ENCODE peak calls at places on chromosomes 12 and 14, in nine cellular contexts. W is kidney epithelial cell; O is CD8-positive, alpha-beta T cell; R is body of pancreas; J is tibial artery; S is PC-3; N is uterus; X is tibial nerve; I is mammary epithelial cell. M is an unnamed sample.

GRCh38 chr12:11580125-11580751 is 69.2 kb upstream of the ETV6 start:
- DNase-seq in W (peak), O (no peak), R (no peak), J (peak), S (peak), N (peak), X (no peak), I (peak), M (peak)

GRCh38 chr14:68216957-68217356 is 397.4 kb downstream of the RAD51B start:
- DNase-seq in W (no peak), O (no peak), R (no peak), J (no peak), S (no peak), N (no peak), X (no peak), I (no peak), M (no peak)

GRCh38 chr12:275784-276183 is 13.1 kb upstream of the SLC6A13 start:
- DNase-seq in W (no peak), O (no peak), R (no peak), J (no peak), S (no peak), N (no peak), X (no peak), I (no peak), M (no peak)

GRCh38 chr12:84805474-84805858 is 107.1 kb downstream of the SLC6A15 start:
- DNase-seq in W (no peak), O (no peak), R (no peak), J (no peak), S (no peak), N (no peak), X (no peak), I (no peak), M (no peak)

GRCh38 chr12:124881123-124881522 is 17.5 kb upstream of the SCARB1 start:
- DNase-seq in W (no peak), O (no peak), R (no peak), J (no peak), S (no peak), N (no peak), X (no peak), I (no peak), M (no peak)

GRCh38 chr14:99603471-99603933 is 505 bp downstream of the CCDC85C start:
- DNase-seq in W (no peak), O (peak), R (peak), J (no peak), S (peak), N (peak), X (no peak), I (peak), M (no peak)

GRCh38 chr12:62194616-62195015 is 65.6 kb upstream of the USP15 start:
- DNase-seq in W (no peak), O (no peak), R (no peak), J (no peak), S (peak), N (no peak), X (no peak), I (peak), M (no peak)

GRCh38 chr12:120940799-120941198 is 36.6 kb upstream of the SPPL3 start:
- DNase-seq in W (peak), O (no peak), R (no peak), J (no peak), S (no peak), N (no peak), X (no peak), I (no peak), M (no peak)

GRCh38 chr12:46212108-46212982 is 56.5 kb downstream of the SLC38A1 start:
- DNase-seq in W (no peak), O (no peak), R (no peak), J (no peak), S (no peak), N (no peak), X (no peak), I (no peak), M (no peak)

GRCh38 chr14:38838979-38839323 is 264.1 kb downstream of the SEC23A start:
- DNase-seq in W (no peak), O (no peak), R (no peak), J (no peak), S (no peak), N (no peak), X (no peak), I (no peak), M (no peak)

GRCh38 chr14:34227834-34228662 is 234.0 kb downstream of the SPTSSA start:
- DNase-seq in W (no peak), O (no peak), R (peak), J (peak), S (peak), N (peak), X (peak), I (peak), M (no peak)

GRCh38 chr12:107670999-107671643 is 14.5 kb upstream of the PWP1 start:
- DNase-seq in W (no peak), O (no peak), R (peak), J (peak), S (peak), N (no peak), X (no peak), I (no peak), M (no peak)

GRCh38 chr12:112283541-112283940 is 98.7 kb downstream of the HECTD4 start:
- DNase-seq in W (no peak), O (no peak), R (no peak), J (no peak), S (no peak), N (no peak), X (no peak), I (peak), M (no peak)

GRCh38 chr14:54343276-54344121 is 53.3 kb upstream of the CDKN3 start:
- DNase-seq in W (no peak), O (no peak), R (no peak), J (no peak), S (peak), N (no peak), X (no peak), I (no peak), M (no peak)

GRCh38 chr14:62071029-62071428 is 308.8 kb downstream of the SNAPC1 start:
- DNase-seq in W (no peak), O (no peak), R (no peak), J (no peak), S (no peak), N (no peak), X (no peak), I (no peak), M (no peak)

GRCh38 chr12:113935459-113935858 is 30.7 kb downstream of the RBM19 start:
- DNase-seq in W (no peak), O (no peak), R (no peak), J (no peak), S (no peak), N (no peak), X (no peak), I (no peak), M (no peak)

GRCh38 chr12:58139894-58140293 is 198.5 kb downstream of the ATP23 start:
- DNase-seq in W (no peak), O (no peak), R (no peak), J (no peak), S (no peak), N (no peak), X (no peak), I (no peak), M (no peak)

GRCh38 chr12:64390275-64390851 is at the start of gene C12orf56:
- DNase-seq in W (no peak), O (no peak), R (no peak), J (no peak), S (no peak), N (no peak), X (no peak), I (no peak), M (no peak)

GRCh38 chr14:36070056-36071043 is 106.2 kb downstream of the PTCSC3 start:
- DNase-seq in W (peak), O (no peak), R (peak), J (no peak), S (peak), N (no peak), X (peak), I (peak), M (peak)

GRCh38 chr12:71517145-71517846 is 77.7 kb downstream of the LGR5 start:
- DNase-seq in W (no peak), O (no peak), R (no peak), J (no peak), S (no peak), N (no peak), X (no peak), I (no peak), M (no peak)

GRCh38 chr12:42742691-42743090 is 153.1 kb upstream of the PRICKLE1 start:
- DNase-seq in W (no peak), O (no peak), R (no peak), J (no peak), S (peak), N (no peak), X (no peak), I (no peak), M (no peak)

GRCh38 chr12:1883513-1883912 is 34.9 kb downstream of the CACNA2D4 start:
- DNase-seq in W (no peak), O (no peak), R (no peak), J (peak), S (no peak), N (no peak), X (no peak), I (no peak), M (no peak)

GRCh38 chr14:29558516-29558915 is 369.1 kb downstream of the PRKD1 start:
- DNase-seq in W (no peak), O (no peak), R (no peak), J (no peak), S (no peak), N (no peak), X (no peak), I (no peak), M (peak)

GRCh38 chr12:4701383-4701782 is 18.8 kb upstream of the GALNT8 start:
- DNase-seq in W (no peak), O (no peak), R (no peak), J (no peak), S (no peak), N (peak), X (no peak), I (no peak), M (no peak)

GRCh38 chr14:68734231-68734732 is 58.6 kb downstream of the ZFP36L1 start:
- DNase-seq in W (no peak), O (no peak), R (no peak), J (no peak), S (no peak), N (no peak), X (no peak), I (peak), M (no peak)

GRCh38 chr12:72330291-72330690 is 58.1 kb downstream of the TRHDE start:
- DNase-seq in W (peak), O (no peak), R (no peak), J (no peak), S (no peak), N (no peak), X (no peak), I (no peak), M (no peak)

GRCh38 chr14:53237488-53237887 is 84.4 kb upstream of the DDHD1 start:
- DNase-seq in W (no peak), O (no peak), R (no peak), J (no peak), S (no peak), N (no peak), X (no peak), I (no peak), M (no peak)

GRCh38 chr12:49798248-49798647 is 30.0 kb downstream of the NCKAP5L start:
- DNase-seq in W (no peak), O (no peak), R (no peak), J (no peak), S (no peak), N (no peak), X (no peak), I (no peak), M (no peak)

GRCh38 chr14:92637228-92637627 is 111.2 kb downstream of the LGMN start:
- DNase-seq in W (no peak), O (no peak), R (no peak), J (no peak), S (no peak), N (no peak), X (no peak), I (no peak), M (no peak)

GRCh38 chr12:1912580-1913376 is 5.7 kb downstream of the CACNA2D4 start:
- DNase-seq in W (peak), O (no peak), R (no peak), J (no peak), S (peak), N (no peak), X (no peak), I (no peak), M (no peak)

GRCh38 chr12:124921200-124922008 is 7.0 kb upstream of the UBC start:
- DNase-seq in W (no peak), O (no peak), R (peak), J (peak), S (peak), N (peak), X (no peak), I (peak), M (no peak)

GRCh38 chr12:106030210-106031175 is 108.3 kb downstream of the NUAK1 start:
- DNase-seq in W (peak), O (no peak), R (no peak), J (no peak), S (peak), N (peak), X (no peak), I (no peak), M (peak)

GRCh38 chr14:93728651-93729016 is 59.7 kb downstream of the PRIMA1 start:
- DNase-seq in W (no peak), O (no peak), R (no peak), J (no peak), S (no peak), N (no peak), X (no peak), I (no peak), M (no peak)
- H3K4me3 ChIP-seq in W (no peak), O (no peak), R (no peak), J (no peak), S (no peak), N (no peak), X (no peak), I (no peak), M (no peak)

GRCh38 chr12:6063379-6063735 is 61.1 kb downstream of the VWF start:
- DNase-seq in W (no peak), O (no peak), R (no peak), J (no peak), S (no peak), N (no peak), X (no peak), I (no peak), M (no peak)
- TF ChIP-seq CTCF in W (no peak), O (no peak), R (no peak), J (no peak), S (peak), N (no peak), X (no peak), I (no peak), M (no peak)

DNA sequence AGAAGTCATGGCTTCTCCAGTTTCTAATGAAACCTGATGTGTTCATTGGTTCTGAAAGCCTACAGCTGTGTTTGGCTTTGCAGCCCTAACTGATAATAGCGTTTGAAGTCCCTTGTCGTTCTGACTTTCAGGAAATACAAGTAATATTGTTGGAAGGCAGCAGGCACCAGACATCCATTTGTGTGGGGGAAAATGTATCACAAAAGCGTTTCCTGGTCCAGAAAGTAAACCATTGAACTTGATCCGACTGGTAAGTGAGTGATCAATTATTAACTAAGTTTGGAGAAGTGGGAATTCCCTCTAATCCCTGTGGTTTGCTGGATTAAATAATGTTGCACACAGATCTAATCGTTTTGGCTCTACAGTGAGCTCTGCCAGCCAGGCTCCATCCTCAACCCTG is 77.3 kb upstream of the LTA4H start:
- DNase-seq in W (no peak), O (no peak), R (no peak), J (no peak), S (no peak), N (no peak), X (no peak), I (no peak), M (no peak)
- H3K4me3 ChIP-seq in W (no peak), O (no peak), R (no peak), J (no peak), S (no peak), N (no peak), X (no peak), I (no peak), M (no peak)

GRCh38 chr14:105979446-105979845 is 453.1 kb downstream of the TMEM121 start:
- DNase-seq in W (no peak), O (no peak), R (no peak), J (no peak), S (no peak), N (no peak), X (no peak), I (no peak), M (no peak)

GRCh38 chr14:105971593-105972500 is 445.5 kb downstream of the TMEM121 start:
- DNase-seq in W (no peak), O (no peak), R (no peak), J (no peak), S (no peak), N (no peak), X (no peak), I (no peak), M (no peak)

GRCh38 chr14:105980224-105980623 is 453.8 kb downstream of the TMEM121 start:
- DNase-seq in W (no peak), O (no peak), R (no peak), J (no peak), S (no peak), N (no peak), X (no peak), I (no peak), M (no peak)

GRCh38 chr14:105978618-105979295 is 452.4 kb downstream of the TMEM121 start:
- DNase-seq in W (no peak), O (no peak), R (no peak), J (no peak), S (no peak), N (no peak), X (no peak), I (no peak), M (no peak)

DNA sequence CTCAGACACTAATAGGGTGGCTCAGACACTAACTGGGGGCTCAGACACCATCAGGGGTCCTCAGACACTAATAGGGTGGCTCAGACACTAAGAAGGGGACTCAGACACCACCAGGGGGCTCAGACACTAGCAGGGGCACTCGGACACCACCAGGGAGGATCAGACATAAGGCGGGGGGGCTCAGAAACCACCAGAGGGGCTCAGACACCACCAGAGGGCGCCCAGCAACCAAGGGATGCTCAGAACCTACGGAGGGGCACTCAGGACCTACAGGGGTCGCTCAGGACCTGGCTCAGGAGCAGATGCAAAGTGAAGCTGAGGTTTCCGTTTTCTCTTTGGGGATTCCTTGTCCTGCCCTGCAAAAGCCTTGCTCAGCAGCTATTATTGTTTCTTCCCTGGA is 448.5 kb downstream of the TMEM121 start:
- DNase-seq in W (no peak), O (peak), R (no peak), J (no peak), S (no peak), N (no peak), X (no peak), I (no peak), M (no peak)
- TF ChIP-seq CTCF in W (no peak), O (peak), R (no peak), J (no peak), S (no peak), N (peak), X (no peak), I (no peak), M (no peak)

DNA sequence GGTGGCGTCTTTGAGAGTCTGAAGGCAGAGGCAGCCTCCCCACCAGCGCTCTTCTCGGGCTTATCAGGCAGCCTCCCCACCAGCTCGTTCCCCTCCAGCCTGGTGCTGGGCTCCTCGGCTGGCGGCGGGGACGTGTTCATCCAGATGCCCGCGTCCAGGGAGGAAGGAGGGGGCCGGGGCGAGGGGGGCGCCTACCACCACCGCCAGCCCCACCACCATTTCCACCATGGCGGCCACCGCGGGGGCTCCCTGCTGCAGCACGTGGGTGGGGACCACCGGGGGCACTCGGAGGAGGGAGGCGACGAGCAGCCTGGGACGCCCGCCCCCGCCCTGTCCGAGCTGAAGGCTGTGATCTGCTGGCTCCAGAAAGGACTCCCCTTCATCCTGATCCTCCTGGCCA is 11.8 kb downstream of the RNFT2 start:
- DNase-seq in W (no peak), O (no peak), R (no peak), J (peak), S (no peak), N (no peak), X (no peak), I (no peak), M (no peak)
- H3K4me3 ChIP-seq in W (no peak), O (no peak), R (no peak), J (no peak), S (no peak), N (no peak), X (no peak), I (no peak), M (no peak)

M was measured in AG04449.